ENCODE peak calls at places on chromosomes 3 and 15, in five cellular contexts. One of them, this sample, is unnamed. For H3K27me3 and H3K4me1, the result is how much of the 10 kb centered on the place peaks cover.

GRCh38 chr3:32175607-32176197 is 62.8 kb upstream of the CMTM8 start:
- DNase-seq in gastrocnemius medialis: no peak
- DNase-seq in ovary: no peak
- DNase-seq in aorta: no peak
- DNase-seq in left lung: no peak
- DNase-seq in this sample: no peak

GRCh38 chr3:141153679-141153966 is 78.0 kb upstream of the PXYLP1 start:
- DNase-seq in aorta: no peak
- DNase-seq in left lung: no peak
- DNase-seq in gastrocnemius medialis: no peak
- DNase-seq in ovary: no peak
- DNase-seq in this sample: no peak

GRCh38 chr3:176584413-176585176 is 612.7 kb downstream of the TBL1XR1 start:
- DNase-seq in aorta: no peak
- DNase-seq in gastrocnemius medialis: no peak
- DNase-seq in ovary: no peak
- DNase-seq in left lung: no peak
- DNase-seq in this sample: no peak

GRCh38 chr3:186536883-186537553 is 7.2 kb downstream of the CRYGS start:
- DNase-seq in aorta: no peak
- DNase-seq in left lung: no peak
- DNase-seq in gastrocnemius medialis: no peak
- DNase-seq in ovary: no peak
- DNase-seq in this sample: no peak

GRCh38 chr3:150069158-150069536 is 98.5 kb upstream of the PFN2 start:
- DNase-seq in gastrocnemius medialis: peak
- DNase-seq in left lung: no peak
- DNase-seq in aorta: no peak
- DNase-seq in ovary: no peak
- DNase-seq in this sample: no peak

GRCh38 chr3:84965141-84965540 is 6.4 kb downstream of the CADM2 start:
- DNase-seq in aorta: no peak
- DNase-seq in gastrocnemius medialis: peak
- DNase-seq in ovary: no peak
- DNase-seq in left lung: no peak
- DNase-seq in this sample: no peak

GRCh38 chr15:27563765-27564164 is 535.4 kb downstream of the OCA2 start:
- DNase-seq in aorta: no peak
- DNase-seq in gastrocnemius medialis: no peak
- DNase-seq in left lung: no peak
- DNase-seq in ovary: no peak
- DNase-seq in this sample: no peak

GRCh38 chr15:51721199-51721960 is 16.1 kb downstream of the LYSMD2 start:
- DNase-seq in left lung: no peak
- DNase-seq in ovary: no peak
- DNase-seq in aorta: no peak
- DNase-seq in gastrocnemius medialis: no peak
- DNase-seq in this sample: no peak

GRCh38 chr15:23797747-23798157 is 110.6 kb upstream of the NDN start:
- DNase-seq in aorta: no peak
- DNase-seq in left lung: no peak
- DNase-seq in ovary: peak
- DNase-seq in gastrocnemius medialis: no peak
- DNase-seq in this sample: no peak

GRCh38 chr3:119333773-119334492 is 39.8 kb downstream of the ARHGAP31 start:
- DNase-seq in left lung: no peak
- DNase-seq in aorta: no peak
- DNase-seq in gastrocnemius medialis: no peak
- DNase-seq in ovary: peak
- DNase-seq in this sample: peak

GRCh38 chr3:169148448-169149348 is 514.8 kb downstream of the MECOM start:
- DNase-seq in left lung: no peak
- DNase-seq in gastrocnemius medialis: no peak
- DNase-seq in aorta: no peak
- DNase-seq in ovary: no peak
- DNase-seq in this sample: peak

GRCh38 chr15:74725845-74726773 is 781 bp upstream of the CYP1A1 start:
- DNase-seq in ovary: peak
- DNase-seq in left lung: no peak
- DNase-seq in gastrocnemius medialis: no peak
- DNase-seq in aorta: peak
- DNase-seq in this sample: peak

GRCh38 chr3:29156071-29156715 is 124.7 kb upstream of the RBMS3 start:
- DNase-seq in left lung: no peak
- DNase-seq in aorta: no peak
- DNase-seq in ovary: no peak
- DNase-seq in gastrocnemius medialis: peak
- DNase-seq in this sample: no peak

GRCh38 chr3:32794487-32795308 is 23.1 kb upstream of the TRIM71 start:
- DNase-seq in aorta: no peak
- DNase-seq in left lung: peak
- DNase-seq in ovary: no peak
- DNase-seq in gastrocnemius medialis: no peak
- DNase-seq in this sample: no peak

GRCh38 chr15:64749999-64750657 is 25.3 kb downstream of the RBPMS2 start:
- DNase-seq in left lung: no peak
- DNase-seq in aorta: no peak
- DNase-seq in ovary: no peak
- DNase-seq in gastrocnemius medialis: no peak
- DNase-seq in this sample: peak

GRCh38 chr3:154182322-154182922 is 61.2 kb downstream of the ARHGEF26 start:
- DNase-seq in left lung: no peak
- DNase-seq in ovary: no peak
- DNase-seq in aorta: no peak
- DNase-seq in gastrocnemius medialis: no peak
- DNase-seq in this sample: no peak

GRCh38 chr3:177729939-177730700 is 532.8 kb upstream of the TBL1XR1 start:
- DNase-seq in aorta: no peak
- DNase-seq in ovary: peak
- DNase-seq in left lung: no peak
- DNase-seq in gastrocnemius medialis: peak
- DNase-seq in this sample: peak

DNA sequence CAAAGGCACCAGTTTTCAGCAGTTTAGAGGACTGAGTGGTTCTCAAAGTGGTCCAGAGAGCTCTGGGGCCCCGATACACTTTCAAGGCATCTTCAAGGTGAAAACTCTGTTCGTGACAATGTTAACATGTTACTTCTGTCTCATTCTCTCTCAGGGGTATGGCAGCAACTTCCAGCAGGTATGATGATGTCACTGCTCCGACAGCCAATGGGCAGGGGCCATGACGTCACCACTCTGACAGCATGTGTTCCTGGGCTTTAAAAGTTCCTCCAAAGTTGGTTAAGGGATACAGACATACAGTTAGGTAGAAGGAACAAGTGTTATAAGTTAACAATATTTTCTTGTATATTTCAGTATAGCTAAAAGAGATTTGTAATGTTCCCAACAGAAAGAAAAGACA is 87.8 kb downstream of the KLF15 start:
- DNase-seq in ovary: no peak
- DNase-seq in gastrocnemius medialis: no peak
- DNase-seq in aorta: peak
- DNase-seq in left lung: no peak
- DNase-seq in this sample: no peak
- H3K27me3 ChIP-seq in ovary: under half
- H3K27me3 ChIP-seq in gastrocnemius medialis: under half
- H3K27me3 ChIP-seq in aorta: under half
- H3K27me3 ChIP-seq in left lung: under half
- H3K27me3 ChIP-seq in this sample: under half

GRCh38 chr15:67080118-67080899 is 14.9 kb downstream of the SMAD3 start:
- DNase-seq in gastrocnemius medialis: peak
- DNase-seq in left lung: peak
- DNase-seq in ovary: peak
- DNase-seq in aorta: peak
- DNase-seq in this sample: peak
- H3K27ac ChIP-seq in gastrocnemius medialis: peak
- H3K27ac ChIP-seq in left lung: peak
- H3K27ac ChIP-seq in ovary: peak
- H3K27ac ChIP-seq in aorta: no peak
- H3K27ac ChIP-seq in this sample: peak

DNA sequence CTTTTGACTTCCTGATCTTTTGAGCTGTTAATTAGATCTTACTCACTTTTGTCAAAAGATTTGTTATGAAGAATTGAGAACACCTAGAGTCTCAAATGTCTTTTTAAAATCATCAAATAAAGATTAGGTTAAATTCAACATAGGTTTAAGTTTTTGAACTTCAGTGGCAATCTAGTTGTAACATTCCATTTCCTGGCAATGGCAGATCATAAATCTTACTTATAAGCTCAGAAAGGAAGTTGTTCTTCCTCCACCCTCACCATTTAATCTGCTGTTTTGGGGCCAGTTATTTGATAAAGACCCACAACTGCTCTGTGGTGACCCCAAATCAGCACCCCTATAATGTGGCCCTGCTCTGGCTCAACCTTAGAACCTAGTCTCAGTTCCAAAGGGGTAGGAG is 103.3 kb upstream of the RASGRP1 start:
- DNase-seq in gastrocnemius medialis: no peak
- DNase-seq in aorta: no peak
- DNase-seq in ovary: no peak
- DNase-seq in left lung: no peak
- DNase-seq in this sample: no peak
- H3K4me1 ChIP-seq in gastrocnemius medialis: under half
- H3K4me1 ChIP-seq in aorta: under half
- H3K4me1 ChIP-seq in ovary: under half
- H3K4me1 ChIP-seq in left lung: under half
- H3K4me1 ChIP-seq in this sample: under half

DNA sequence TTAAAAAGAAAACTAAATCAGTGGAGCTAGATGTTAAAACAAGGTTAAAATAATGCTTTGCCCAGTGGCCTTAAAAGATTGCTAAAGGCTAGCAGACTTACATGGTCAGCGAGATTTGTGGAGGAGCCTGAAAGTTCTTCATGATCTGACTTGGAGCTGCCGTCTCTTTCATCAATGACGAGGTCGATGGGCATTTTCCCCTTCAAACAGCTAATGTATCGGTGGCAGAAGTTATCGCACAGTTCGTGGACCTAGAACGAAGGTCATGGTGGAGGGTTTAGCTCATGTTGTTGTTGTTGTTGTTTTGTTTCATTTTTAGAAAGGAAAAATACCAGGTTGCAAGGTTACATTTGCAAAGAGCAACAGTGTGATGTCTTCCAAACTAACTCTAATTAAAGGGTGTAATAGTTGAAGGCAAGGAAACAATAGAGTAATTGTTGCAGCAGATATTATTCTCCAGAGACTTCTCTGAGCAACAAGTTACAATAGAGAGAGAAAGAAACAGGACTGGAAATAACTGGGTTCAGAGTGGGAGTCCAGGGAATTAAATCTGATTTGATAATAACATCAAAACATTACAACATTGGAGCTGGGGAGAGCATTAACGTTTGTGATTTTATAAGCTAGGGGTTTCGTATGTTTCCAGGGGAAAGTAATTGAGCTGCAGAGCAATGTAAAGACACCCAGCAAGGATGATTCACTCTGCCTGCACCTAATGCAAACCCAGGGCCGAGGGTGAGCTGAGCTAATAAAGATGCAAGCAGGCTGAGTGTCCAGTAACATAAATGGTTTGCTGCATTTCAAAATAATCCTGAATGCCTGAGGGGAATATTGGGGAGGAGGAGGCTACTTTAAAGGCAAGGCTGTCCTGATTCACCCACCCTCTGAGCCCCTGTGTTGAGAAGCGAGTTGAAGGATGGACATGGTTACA is 6.6 kb downstream of the MEIS2 start:
- DNase-seq in gastrocnemius medialis: no peak
- DNase-seq in ovary: no peak
- DNase-seq in aorta: no peak
- DNase-seq in left lung: no peak
- DNase-seq in this sample: no peak
- H3K27me3 ChIP-seq in gastrocnemius medialis: half or more
- H3K27me3 ChIP-seq in ovary: under half
- H3K27me3 ChIP-seq in aorta: under half
- H3K27me3 ChIP-seq in left lung: under half
- H3K27me3 ChIP-seq in this sample: under half

GRCh38 chr15:37054336-37054735 is 46.0 kb downstream of the MEIS2 start:
- DNase-seq in ovary: no peak
- DNase-seq in gastrocnemius medialis: no peak
- DNase-seq in left lung: no peak
- DNase-seq in aorta: no peak
- DNase-seq in this sample: no peak

GRCh38 chr15:37056168-37056893 is 44.0 kb downstream of the MEIS2 start:
- DNase-seq in left lung: no peak
- DNase-seq in aorta: no peak
- DNase-seq in ovary: peak
- DNase-seq in gastrocnemius medialis: no peak
- DNase-seq in this sample: peak

GRCh38 chr15:37055481-37055880 is 44.9 kb downstream of the MEIS2 start:
- DNase-seq in gastrocnemius medialis: no peak
- DNase-seq in aorta: no peak
- DNase-seq in ovary: no peak
- DNase-seq in left lung: no peak
- DNase-seq in this sample: no peak

GRCh38 chr15:37050345-37050744 is 50.0 kb downstream of the MEIS2 start:
- DNase-seq in aorta: no peak
- DNase-seq in gastrocnemius medialis: no peak
- DNase-seq in ovary: no peak
- DNase-seq in left lung: no peak
- DNase-seq in this sample: no peak

DNA sequence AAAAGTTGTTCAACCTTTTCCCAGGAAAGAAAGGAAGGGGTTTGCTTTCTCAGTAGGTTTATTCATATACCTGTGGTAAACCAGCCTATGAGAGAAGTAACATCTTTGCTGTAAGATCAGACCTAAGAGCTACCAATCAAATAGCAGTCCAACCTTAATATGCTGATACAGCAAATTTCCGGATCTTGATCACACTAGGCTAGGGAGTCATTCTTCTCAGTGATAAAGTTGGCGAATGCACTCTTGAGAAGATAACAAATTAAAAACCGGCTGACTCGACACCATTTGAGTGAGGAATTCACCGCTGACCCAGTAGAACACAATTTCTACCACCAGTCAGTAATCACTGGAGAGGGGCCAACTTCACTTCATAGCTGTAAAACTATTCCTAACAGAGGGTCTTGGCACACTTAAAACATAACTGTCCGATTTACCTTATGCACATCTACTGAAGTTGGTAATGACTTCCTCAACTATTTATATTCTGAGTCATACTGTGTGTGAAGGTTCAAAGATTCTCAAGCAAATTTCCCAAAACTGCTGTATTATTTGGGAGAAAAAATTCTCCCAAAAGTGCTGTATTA is 47.2 kb downstream of the MEIS2 start:
- DNase-seq in aorta: no peak
- DNase-seq in ovary: no peak
- DNase-seq in left lung: no peak
- DNase-seq in gastrocnemius medialis: no peak
- DNase-seq in this sample: no peak
- H3K27ac ChIP-seq in aorta: no peak
- H3K27ac ChIP-seq in ovary: no peak
- H3K27ac ChIP-seq in left lung: no peak
- H3K27ac ChIP-seq in gastrocnemius medialis: no peak
- H3K27ac ChIP-seq in this sample: no peak

GRCh38 chr3:157058392-157059071 is 101.4 kb downstream of the CCNL1 start:
- DNase-seq in aorta: no peak
- DNase-seq in ovary: no peak
- DNase-seq in left lung: no peak
- DNase-seq in gastrocnemius medialis: no peak
- DNase-seq in this sample: no peak
- H3K4me1 ChIP-seq in aorta: under half
- H3K4me1 ChIP-seq in ovary: under half
- H3K4me1 ChIP-seq in left lung: under half
- H3K4me1 ChIP-seq in gastrocnemius medialis: under half
- H3K4me1 ChIP-seq in this sample: under half

GRCh38 chr3:69403406-69403934 is 17.6 kb upstream of the FRMD4B start:
- DNase-seq in aorta: no peak
- DNase-seq in left lung: no peak
- DNase-seq in ovary: no peak
- DNase-seq in gastrocnemius medialis: no peak
- DNase-seq in this sample: no peak
- H3K27me3 ChIP-seq in aorta: under half
- H3K27me3 ChIP-seq in left lung: under half
- H3K27me3 ChIP-seq in ovary: under half
- H3K27me3 ChIP-seq in gastrocnemius medialis: under half
- H3K27me3 ChIP-seq in this sample: under half

This sample was measured in right cardiac atrium.